ENCODE peak calls at places on chromosomes 1 and 21, in four cellular contexts. G, Q, W and B are unnamed samples.

GRCh38 chr21:28614816-28615215 is 377.9 kb downstream of the LTN1 start:
- DNase-seq in G (no peak), Q (no peak), W (no peak), B (no peak)

GRCh38 chr1:79188371-79188770 is 181.8 kb upstream of the ADGRL4 start:
- DNase-seq in G (no peak), Q (no peak), W (no peak), B (no peak)

GRCh38 chr21:35048706-35049617 is at the start of gene RUNX1:
- DNase-seq in G (peak; percentile 81), Q (peak; percentile 77), W (peak; percentile 31), B (peak; percentile 70)

GRCh38 chr1:45620588-45621500 is 3.0 kb downstream of the CCDC17 start:
- DNase-seq in G (no peak), Q (no peak), W (peak; percentile 21), B (no peak)

GRCh38 chr1:116667577-116668105 is at the start of gene IGSF3:
- DNase-seq in G (peak; percentile 52), Q (peak; percentile 53), W (peak; percentile 89), B (no peak)

GRCh38 chr1:27855085-27855484 is 17.3 kb upstream of the THEMIS2 start:
- DNase-seq in G (no peak), Q (no peak), W (no peak), B (no peak)

GRCh38 chr1:54763814-54764131 is 550 bp downstream of the PARS2 start:
- DNase-seq in G (no peak), Q (peak; percentile 21), W (no peak), B (peak; percentile 15)

GRCh38 chr1:11684070-11684469 is 3.1 kb upstream of the MAD2L2 start:
- DNase-seq in G (no peak), Q (no peak), W (peak; percentile 79), B (no peak)

GRCh38 chr21:45869121-45870007 is 112.2 kb upstream of the COL6A1 start:
- DNase-seq in G (no peak), Q (no peak), W (no peak), B (no peak)